ENCODE peak calls at places on chromosome 2, in five cellular contexts. M is cardiac muscle cell, N is astrocyte of the spinal cord, I is IMR-90, F is GM12865. A is an unnamed sample.

GRCh38 chr2:212536385-212537310 is 2.0 kb downstream of the ERBB4 start:
- DNase-seq in I (no peak), N (no peak), M (peak; percentile 51), F (no peak), A (no peak)

GRCh38 chr2:126825306-126825705 is 73.4 kb upstream of the TEX51 start:
- DNase-seq in I (no peak), F (no peak), N (no peak), M (no peak), A (no peak)

GRCh38 chr2:12465631-12466135 is 251.1 kb upstream of the TRIB2 start:
- DNase-seq in I (no peak), M (no peak), N (no peak), F (no peak), A (no peak)

GRCh38 chr2:150681120-150681796 is 193.8 kb upstream of the RND3 start:
- DNase-seq in N (peak; percentile 67), I (peak; percentile 97), F (no peak), M (no peak), A (peak; percentile 71)

GRCh38 chr2:113173563-113174368 is at the start of gene PSD4:
- DNase-seq in I (no peak), M (no peak), N (no peak), F (peak; percentile 96), A (no peak)

GRCh38 chr2:8398040-8398668 is 283.7 kb upstream of the ID2 start:
- DNase-seq in I (no peak), F (no peak), N (no peak), M (no peak), A (no peak)

GRCh38 chr2:218344090-218344754 is 12.4 kb upstream of the CATIP start:
- DNase-seq in F (no peak), N (no peak), I (no peak), M (no peak), A (no peak)

GRCh38 chr2:170073288-170073687 is 104.7 kb upstream of the MYO3B start:
- DNase-seq in M (no peak), N (peak; percentile 76), F (no peak), I (peak; percentile 71), A (peak; percentile 85)

GRCh38 chr2:51780353-51780752 is 748.4 kb upstream of the NRXN1 start:
- DNase-seq in N (no peak), M (no peak), F (no peak), I (no peak), A (no peak)

GRCh38 chr2:197121255-197121654 is 189.3 kb downstream of the ANKRD44 start:
- DNase-seq in I (no peak), M (no peak), N (no peak), F (no peak), A (no peak)

GRCh38 chr2:111101592-111101991 is 19.1 kb upstream of the BCL2L11 start:
- DNase-seq in M (no peak), N (no peak), I (no peak), F (peak; percentile 18), A (no peak)

GRCh38 chr2:129849559-129850160 is 129.8 kb upstream of the RAB6C start:
- DNase-seq in F (peak; percentile 80), N (peak; percentile 84), M (peak; percentile 77), I (peak; percentile 78), A (peak; percentile 74)

GRCh38 chr2:226795281-226796011 is 4.2 kb downstream of the IRS1 start:
- DNase-seq in F (no peak), I (peak; percentile 56), M (no peak), N (peak; percentile 42), A (peak; percentile 49)
- H3K4me3 ChIP-seq in F (no peak overlapping the region), I (peak overlapping the region; percentile 78), M (peak overlapping the region; percentile 35), N (peak overlapping the region; percentile 79), A (peak overlapping the region; percentile 86)

GRCh38 chr2:175187378-175187777 is 5.9 kb upstream of the ATP5MC3 start:
- DNase-seq in N (peak; percentile 17), F (peak; percentile 51), I (peak; percentile 11), M (peak; percentile 25), A (no peak)
- TF ChIP-seq CTCF in N (peak; percentile 35), F (peak; percentile 49), I (peak; percentile 21), M (peak; percentile 36), A (peak; percentile 36)

GRCh38 chr2:1855150-1855549 is 110.8 kb upstream of the PXDN start:
- DNase-seq in F (no peak), M (peak; percentile 73), I (no peak), N (peak; percentile 24), A (no peak)

GRCh38 chr2:1858733-1859132 is 114.4 kb upstream of the PXDN start:
- DNase-seq in I (no peak), N (no peak), M (peak; percentile 28), F (no peak), A (no peak)

GRCh38 chr2:1856481-1856880 is 112.2 kb upstream of the PXDN start:
- DNase-seq in M (no peak), I (no peak), N (peak; percentile 5), F (no peak), A (no peak)

GRCh38 chr2:1856922-1857321 is 112.6 kb upstream of the PXDN start:
- DNase-seq in N (peak; percentile 25), I (peak; percentile 28), F (no peak), M (no peak), A (peak; percentile 11)

GRCh38 chr2:1854747-1855146 is 110.4 kb upstream of the PXDN start:
- DNase-seq in F (no peak), N (peak; percentile 79), I (peak; percentile 11), M (peak; percentile 77), A (peak; percentile 17)
- H3K4me3 ChIP-seq in F (no peak overlapping the region), N (peak overlapping the region; percentile 24), I (no peak overlapping the region), M (peak overlapping the region; percentile 20), A (no peak overlapping the region)

GRCh38 chr2:23569761-23570383 is 184.9 kb downstream of the KLHL29 start:
- DNase-seq in M (peak; percentile 24), F (no peak), I (no peak), N (no peak), A (no peak)

GRCh38 chr2:23567382-23567781 is 182.4 kb downstream of the KLHL29 start:
- DNase-seq in F (no peak), M (no peak), N (no peak), I (no peak), A (no peak)

GRCh38 chr2:23571066-23571465 is 186.1 kb downstream of the KLHL29 start:
- DNase-seq in M (no peak), I (no peak), N (no peak), F (no peak), A (no peak)

GRCh38 chr2:23566236-23567142 is 181.5 kb downstream of the KLHL29 start:
- DNase-seq in N (no peak), I (peak; percentile 32), M (peak; percentile 19), F (peak; percentile 25), A (peak; percentile 59)

DNA sequence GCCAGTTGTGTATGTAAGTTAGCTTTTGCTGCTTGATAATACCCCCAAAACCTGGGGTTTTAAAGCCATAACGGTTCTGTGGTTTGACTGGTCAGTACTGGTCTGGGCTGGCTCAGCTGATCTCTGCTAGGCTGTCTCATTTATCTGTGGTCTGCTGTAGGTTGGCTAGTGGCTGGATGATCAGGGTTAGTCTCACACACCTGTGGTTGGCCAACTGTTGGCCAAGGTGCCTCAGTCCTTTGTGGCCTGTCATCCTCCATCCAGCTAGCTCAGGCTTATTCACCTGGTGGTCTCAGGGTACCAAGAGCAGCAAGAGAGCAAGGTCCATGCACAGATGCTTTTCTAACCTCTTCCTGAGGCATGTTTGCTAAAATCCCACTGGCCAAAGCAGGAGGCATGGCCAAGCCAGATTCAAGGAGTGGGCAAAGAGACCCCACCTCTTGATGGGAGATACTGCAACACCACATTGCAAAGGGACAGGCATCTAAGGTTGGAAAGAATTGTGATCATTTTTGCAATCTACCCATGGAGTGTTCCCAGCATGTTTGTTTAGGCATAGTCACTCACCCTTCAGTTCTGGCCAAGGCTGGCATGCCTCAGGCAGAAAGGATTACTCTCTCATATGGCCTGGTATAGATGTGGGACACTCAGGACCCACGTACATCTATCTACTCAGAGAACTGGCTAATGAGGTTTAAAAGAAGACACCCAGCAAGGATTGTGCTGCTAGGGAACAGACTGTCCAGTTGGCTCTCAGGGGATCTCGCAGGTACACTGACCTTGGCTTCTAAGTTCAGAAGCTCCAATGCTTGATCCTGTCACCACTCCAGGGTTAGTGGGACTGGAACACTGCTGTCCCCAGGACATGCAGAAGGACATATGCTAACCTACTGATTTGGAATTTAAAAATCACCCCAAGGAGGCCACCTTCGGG is 183.5 kb downstream of the KLHL29 start:
- DNase-seq in I (no peak), N (no peak), F (no peak), M (no peak), A (no peak)
- TF ChIP-seq CTCF in I (no peak), N (no peak), F (no peak), M (no peak), A (no peak)

A was measured in AG10803.